ENCODE peak calls at places on chromosome 20, in five cellular contexts. One of them, this sample, is unnamed.

GRCh38 chr20:14189794-14190402 is 147.5 kb downstream of the FLRT3 start:
- DNase-seq in foreskin fibroblast: peak
- DNase-seq in colonic mucosa: peak
- DNase-seq in fibroblast of mammary gland: peak
- DNase-seq in AG10803: peak
- DNase-seq in this sample: peak

GRCh38 chr20:22339091-22339881 is 245.1 kb downstream of the FOXA2 start:
- DNase-seq in foreskin fibroblast: peak
- DNase-seq in colonic mucosa: peak
- DNase-seq in fibroblast of mammary gland: peak
- DNase-seq in AG10803: peak
- DNase-seq in this sample: peak

GRCh38 chr20:17878912-17879602 is 89.5 kb downstream of the SNX5 start:
- DNase-seq in foreskin fibroblast: no peak
- DNase-seq in colonic mucosa: no peak
- DNase-seq in fibroblast of mammary gland: no peak
- DNase-seq in AG10803: no peak
- DNase-seq in this sample: no peak

GRCh38 chr20:35820715-35821114 is 48.9 kb downstream of the PHF20 start:
- DNase-seq in foreskin fibroblast: peak
- DNase-seq in colonic mucosa: no peak
- DNase-seq in fibroblast of mammary gland: peak
- DNase-seq in AG10803: peak
- DNase-seq in this sample: no peak

GRCh38 chr20:16562259-16562658 is 11.0 kb downstream of the KIF16B start:
- DNase-seq in foreskin fibroblast: no peak
- DNase-seq in colonic mucosa: no peak
- DNase-seq in fibroblast of mammary gland: no peak
- DNase-seq in AG10803: no peak
- DNase-seq in this sample: no peak

GRCh38 chr20:2872304-2873009 is 824 bp upstream of the PTPRA start:
- DNase-seq in foreskin fibroblast: peak
- DNase-seq in colonic mucosa: peak
- DNase-seq in fibroblast of mammary gland: peak
- DNase-seq in AG10803: peak
- DNase-seq in this sample: no peak

GRCh38 chr20:21820688-21821087 is 115.2 kb downstream of the PAX1 start:
- DNase-seq in foreskin fibroblast: no peak
- DNase-seq in colonic mucosa: no peak
- DNase-seq in fibroblast of mammary gland: no peak
- DNase-seq in AG10803: no peak
- DNase-seq in this sample: no peak

GRCh38 chr20:2386516-2387179 is 5.9 kb downstream of the TGM6 start:
- DNase-seq in foreskin fibroblast: peak
- DNase-seq in colonic mucosa: no peak
- DNase-seq in fibroblast of mammary gland: peak
- DNase-seq in AG10803: peak
- DNase-seq in this sample: no peak

GRCh38 chr20:56439784-56440291 is 27.8 kb downstream of the CASS4 start:
- DNase-seq in foreskin fibroblast: peak
- DNase-seq in colonic mucosa: no peak
- DNase-seq in fibroblast of mammary gland: peak
- DNase-seq in AG10803: peak
- DNase-seq in this sample: peak

GRCh38 chr20:41373384-41373783 is 6.8 kb upstream of the EMILIN3 start:
- DNase-seq in foreskin fibroblast: no peak
- DNase-seq in colonic mucosa: no peak
- DNase-seq in fibroblast of mammary gland: no peak
- DNase-seq in AG10803: no peak
- DNase-seq in this sample: no peak

GRCh38 chr20:37670426-37670825 is 23.4 kb upstream of the CTNNBL1 start:
- DNase-seq in foreskin fibroblast: peak
- DNase-seq in colonic mucosa: no peak
- DNase-seq in fibroblast of mammary gland: no peak
- DNase-seq in AG10803: peak
- DNase-seq in this sample: no peak

GRCh38 chr20:10954137-10954840 is 280.5 kb upstream of the JAG1 start:
- DNase-seq in foreskin fibroblast: peak
- DNase-seq in colonic mucosa: no peak
- DNase-seq in fibroblast of mammary gland: no peak
- DNase-seq in AG10803: no peak
- DNase-seq in this sample: peak

GRCh38 chr20:40777653-40778052 is 88.6 kb upstream of the MAFB start:
- DNase-seq in foreskin fibroblast: no peak
- DNase-seq in colonic mucosa: no peak
- DNase-seq in fibroblast of mammary gland: no peak
- DNase-seq in AG10803: no peak
- DNase-seq in this sample: no peak

GRCh38 chr20:57258055-57258454 is 8.4 kb downstream of the BMP7 start:
- DNase-seq in foreskin fibroblast: no peak
- DNase-seq in colonic mucosa: no peak
- DNase-seq in fibroblast of mammary gland: no peak
- DNase-seq in AG10803: no peak
- DNase-seq in this sample: no peak

GRCh38 chr20:59830107-59831023 is 103.1 kb downstream of the SYCP2 start:
- DNase-seq in foreskin fibroblast: no peak
- DNase-seq in colonic mucosa: peak
- DNase-seq in fibroblast of mammary gland: no peak
- DNase-seq in AG10803: no peak
- DNase-seq in this sample: no peak

GRCh38 chr20:23042270-23042669 is 7.2 kb downstream of the SSTR4 start:
- DNase-seq in foreskin fibroblast: no peak
- DNase-seq in colonic mucosa: no peak
- DNase-seq in fibroblast of mammary gland: no peak
- DNase-seq in AG10803: no peak
- DNase-seq in this sample: no peak

GRCh38 chr20:2693286-2693995 is 861 bp downstream of the EBF4 start:
- DNase-seq in foreskin fibroblast: peak
- DNase-seq in colonic mucosa: no peak
- DNase-seq in fibroblast of mammary gland: no peak
- DNase-seq in AG10803: no peak
- DNase-seq in this sample: no peak

GRCh38 chr20:1802385-1803215 is 92.6 kb upstream of the SIRPA start:
- DNase-seq in foreskin fibroblast: peak
- DNase-seq in colonic mucosa: peak
- DNase-seq in fibroblast of mammary gland: peak
- DNase-seq in AG10803: peak
- DNase-seq in this sample: no peak

GRCh38 chr20:3894796-3895195 is 5.6 kb downstream of the PANK2 start:
- DNase-seq in foreskin fibroblast: no peak
- DNase-seq in colonic mucosa: no peak
- DNase-seq in fibroblast of mammary gland: no peak
- DNase-seq in AG10803: no peak
- DNase-seq in this sample: no peak

GRCh38 chr20:18879262-18879661 is 65.7 kb downstream of the SCP2D1 start:
- DNase-seq in foreskin fibroblast: no peak
- DNase-seq in colonic mucosa: no peak
- DNase-seq in fibroblast of mammary gland: no peak
- DNase-seq in AG10803: no peak
- DNase-seq in this sample: no peak

GRCh38 chr20:52087471-52087870 is 104.1 kb downstream of the ZFP64 start:
- DNase-seq in foreskin fibroblast: no peak
- DNase-seq in colonic mucosa: no peak
- DNase-seq in fibroblast of mammary gland: no peak
- DNase-seq in AG10803: peak
- DNase-seq in this sample: peak

GRCh38 chr20:35963878-35964277 is 4.5 kb upstream of the CNBD2 start:
- DNase-seq in foreskin fibroblast: no peak
- DNase-seq in colonic mucosa: peak
- DNase-seq in fibroblast of mammary gland: no peak
- DNase-seq in AG10803: no peak
- DNase-seq in this sample: no peak

GRCh38 chr20:32965581-32966373 is 38.5 kb downstream of the SUN5 start:
- DNase-seq in foreskin fibroblast: no peak
- DNase-seq in colonic mucosa: peak
- DNase-seq in fibroblast of mammary gland: no peak
- DNase-seq in AG10803: no peak
- DNase-seq in this sample: no peak

GRCh38 chr20:57625181-57625958 is 5.1 kb upstream of the ZBP1 start:
- DNase-seq in foreskin fibroblast: no peak
- DNase-seq in colonic mucosa: no peak
- DNase-seq in fibroblast of mammary gland: no peak
- DNase-seq in AG10803: no peak
- DNase-seq in this sample: no peak

GRCh38 chr20:18857640-18858039 is 44.1 kb downstream of the SCP2D1 start:
- DNase-seq in foreskin fibroblast: no peak
- DNase-seq in colonic mucosa: no peak
- DNase-seq in fibroblast of mammary gland: peak
- DNase-seq in AG10803: peak
- DNase-seq in this sample: peak

DNA sequence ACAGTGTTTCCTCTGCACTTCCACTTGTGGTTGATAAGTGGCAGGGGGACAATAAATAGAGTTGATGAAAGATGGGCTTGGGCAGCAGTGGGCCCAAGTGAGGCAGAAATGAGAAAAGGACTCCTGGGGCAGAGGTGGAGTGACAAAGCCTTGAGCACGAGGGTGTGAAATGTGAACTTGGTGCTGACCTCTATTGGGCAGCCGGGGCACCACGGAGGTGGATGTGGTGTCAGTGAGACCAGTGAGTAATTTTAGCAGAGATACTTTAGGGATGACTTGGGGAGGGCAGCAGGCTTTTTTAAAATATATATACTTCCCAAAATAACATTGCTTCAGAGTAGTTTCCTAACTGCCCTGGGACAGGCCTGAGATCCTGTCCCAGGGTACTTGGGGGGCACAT is 30.6 kb upstream of the MYLK2 start:
- DNase-seq in foreskin fibroblast: peak
- DNase-seq in colonic mucosa: no peak
- DNase-seq in fibroblast of mammary gland: peak
- DNase-seq in AG10803: peak
- DNase-seq in this sample: no peak
- TF ChIP-seq CTCF in foreskin fibroblast: no peak
- TF ChIP-seq CTCF in colonic mucosa: no peak
- TF ChIP-seq CTCF in fibroblast of mammary gland: peak
- TF ChIP-seq CTCF in AG10803: peak
- TF ChIP-seq CTCF in this sample: no peak

DNA sequence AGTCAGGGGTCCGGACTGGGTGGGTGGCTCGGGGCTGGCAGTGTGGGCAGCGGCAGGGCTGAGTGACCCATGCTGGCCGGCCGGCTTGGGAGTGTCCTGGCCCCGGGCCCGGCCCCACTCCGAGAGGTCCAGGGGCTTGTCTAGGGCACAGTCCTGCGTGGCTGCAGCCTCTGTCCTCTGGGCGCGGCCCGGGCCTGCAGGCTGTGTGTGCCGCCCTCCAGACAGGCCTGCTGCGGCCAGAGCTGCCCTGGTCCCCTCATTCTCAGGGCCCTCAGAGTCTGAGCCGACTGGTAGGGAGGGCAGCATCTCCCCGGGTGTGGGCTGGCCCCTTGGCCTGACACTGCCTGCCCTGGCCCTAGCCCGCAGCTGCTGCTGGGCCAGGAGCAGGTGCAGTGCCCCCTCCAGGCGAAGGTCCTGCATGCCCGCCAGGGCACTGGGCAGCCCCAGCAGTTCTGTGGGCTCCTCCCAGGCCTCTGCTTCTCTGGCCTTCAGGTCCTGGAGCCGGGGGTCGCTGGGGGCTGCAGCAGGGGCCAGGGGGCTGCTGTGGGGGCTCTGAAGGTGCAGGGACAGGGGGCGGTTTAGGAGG is 6.9 kb upstream of the CABLES2 start:
- DNase-seq in foreskin fibroblast: no peak
- DNase-seq in colonic mucosa: no peak
- DNase-seq in fibroblast of mammary gland: no peak
- DNase-seq in AG10803: no peak
- DNase-seq in this sample: no peak
- TF ChIP-seq CTCF in foreskin fibroblast: no peak
- TF ChIP-seq CTCF in colonic mucosa: no peak
- TF ChIP-seq CTCF in fibroblast of mammary gland: no peak
- TF ChIP-seq CTCF in AG10803: no peak
- TF ChIP-seq CTCF in this sample: peak

DNA sequence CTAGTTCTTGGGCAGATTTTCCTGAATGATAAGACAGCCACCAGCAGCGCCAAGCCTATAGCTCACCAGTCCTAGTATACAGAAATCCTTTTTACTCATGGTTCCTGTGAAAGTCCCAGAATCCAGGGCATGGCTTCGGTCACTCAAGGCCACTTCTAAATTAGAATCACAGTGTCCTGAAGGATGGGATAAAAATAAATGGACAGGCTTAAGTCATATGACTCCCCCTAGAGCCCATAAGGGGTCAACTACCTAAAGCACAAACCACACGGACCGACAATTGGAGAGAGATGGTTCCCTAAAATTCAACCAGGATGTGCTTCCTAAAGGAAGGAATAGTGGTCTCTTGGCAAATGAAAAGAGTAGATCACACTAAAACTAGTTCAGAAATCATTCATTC is 404.1 kb upstream of the PLCB4 start:
- DNase-seq in foreskin fibroblast: no peak
- DNase-seq in colonic mucosa: no peak
- DNase-seq in fibroblast of mammary gland: no peak
- DNase-seq in AG10803: no peak
- DNase-seq in this sample: no peak
- TF ChIP-seq CTCF in foreskin fibroblast: no peak
- TF ChIP-seq CTCF in colonic mucosa: no peak
- TF ChIP-seq CTCF in fibroblast of mammary gland: no peak
- TF ChIP-seq CTCF in AG10803: no peak
- TF ChIP-seq CTCF in this sample: peak

GRCh38 chr20:25197173-25197869 is 1.8 kb downstream of the ENTPD6 start:
- DNase-seq in foreskin fibroblast: no peak
- DNase-seq in colonic mucosa: peak
- DNase-seq in fibroblast of mammary gland: no peak
- DNase-seq in AG10803: no peak
- DNase-seq in this sample: no peak
- TF ChIP-seq CTCF in foreskin fibroblast: no peak
- TF ChIP-seq CTCF in colonic mucosa: no peak
- TF ChIP-seq CTCF in fibroblast of mammary gland: no peak
- TF ChIP-seq CTCF in AG10803: no peak
- TF ChIP-seq CTCF in this sample: no peak

DNA sequence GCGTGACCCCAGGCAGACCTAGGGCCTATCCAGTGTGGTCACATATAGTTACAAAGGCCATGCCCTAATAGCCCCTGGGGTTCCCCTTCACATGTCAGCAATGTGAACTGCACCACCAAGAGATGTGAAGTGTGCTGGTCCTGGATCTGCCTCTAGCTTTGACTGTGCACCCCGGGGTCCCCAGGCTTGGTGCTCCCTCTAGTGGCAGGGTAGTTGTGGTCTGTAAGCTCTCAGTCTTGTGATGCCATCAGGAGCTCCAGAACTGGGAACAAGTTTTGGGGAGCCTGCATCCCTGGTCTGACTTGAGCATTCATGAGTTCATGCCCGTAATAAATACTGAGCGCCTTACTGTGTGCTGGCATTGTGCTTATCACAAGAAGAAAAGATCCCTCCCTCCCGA is 143.4 kb downstream of the DHX35 start:
- DNase-seq in foreskin fibroblast: no peak
- DNase-seq in colonic mucosa: no peak
- DNase-seq in fibroblast of mammary gland: no peak
- DNase-seq in AG10803: no peak
- DNase-seq in this sample: no peak
- TF ChIP-seq CTCF in foreskin fibroblast: no peak
- TF ChIP-seq CTCF in colonic mucosa: no peak
- TF ChIP-seq CTCF in fibroblast of mammary gland: no peak
- TF ChIP-seq CTCF in AG10803: no peak
- TF ChIP-seq CTCF in this sample: no peak

DNA sequence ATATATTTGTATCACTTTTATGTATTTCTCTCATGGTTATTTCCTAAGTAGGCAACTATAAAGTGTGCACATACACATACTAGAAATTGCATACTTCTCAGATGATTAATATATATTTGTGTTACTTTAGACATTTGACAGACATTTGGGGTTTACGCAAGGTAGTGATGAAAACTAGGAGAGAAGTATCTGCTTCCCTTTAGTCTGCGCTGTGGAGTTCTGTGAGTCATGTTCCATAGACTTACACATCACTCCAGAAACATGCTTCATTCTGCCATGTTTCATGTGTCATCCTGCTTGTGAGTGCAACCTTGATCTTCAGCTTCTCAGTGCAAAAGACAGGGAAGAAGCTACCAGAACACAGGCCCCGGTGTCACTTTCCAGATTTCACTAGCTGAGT is 200.7 kb upstream of the BMP2 start:
- DNase-seq in foreskin fibroblast: peak
- DNase-seq in colonic mucosa: no peak
- DNase-seq in fibroblast of mammary gland: peak
- DNase-seq in AG10803: peak
- DNase-seq in this sample: peak
- TF ChIP-seq CTCF in foreskin fibroblast: no peak
- TF ChIP-seq CTCF in colonic mucosa: no peak
- TF ChIP-seq CTCF in fibroblast of mammary gland: no peak
- TF ChIP-seq CTCF in AG10803: peak
- TF ChIP-seq CTCF in this sample: no peak